ENCODE peak calls at places on chromosomes 5 and 9, in six cellular contexts. A is HepG2, H is GM12878, I is H1, V is GM12891, M is K562. Z is an unnamed sample.

GRCh38 chr5:107772418-107773310 is 101.9 kb upstream of the EFNA5 start:
- DNase-seq in A (no peak), H (no peak), I (no peak), V (no peak), M (no peak), Z (no peak)

GRCh38 chr5:36985387-36985786 is 108.8 kb downstream of the NIPBL start:
- DNase-seq in A (no peak), H (no peak), I (no peak), V (no peak), M (no peak), Z (no peak)

GRCh38 chr5:62578540-62578939 is at the start of gene LRRC70:
- DNase-seq in A (peak; percentile 74), H (peak; percentile 35), I (no peak), V (peak; percentile 9), M (peak; percentile 22), Z (no peak)

GRCh38 chr5:149939572-149939971 is 5.0 kb downstream of the PDE6A start:
- DNase-seq in A (no peak), H (no peak), I (no peak), V (no peak), M (no peak), Z (no peak)

GRCh38 chr5:145236127-145236526 is 599.0 kb downstream of the PRELID2 start:
- DNase-seq in A (no peak), H (no peak), I (no peak), V (no peak), M (no peak), Z (no peak)

GRCh38 chr9:137168907-137169763 is 716 bp downstream of the LRRC26 start:
- DNase-seq in A (peak; percentile 32), H (no peak), I (no peak), V (peak; percentile 69), M (peak; percentile 41), Z (peak; percentile 75)

GRCh38 chr5:11904270-11904906 is at the start of gene CTNND2:
- DNase-seq in A (no peak), H (no peak), I (peak; percentile 62), V (no peak), M (no peak), Z (peak; percentile 0)

GRCh38 chr5:36507332-36507952 is 99.0 kb upstream of the SLC1A3 start:
- DNase-seq in A (peak; percentile 59), H (peak; percentile 3), I (no peak), V (peak; percentile 23), M (peak; percentile 87), Z (peak; percentile 31)

GRCh38 chr9:101468116-101468515 is 32.5 kb upstream of the ALDOB start:
- DNase-seq in A (no peak), H (no peak), I (no peak), V (no peak), M (no peak), Z (no peak)

GRCh38 chr5:1702318-1702717 is 97.3 kb downstream of the MRPL36 start:
- DNase-seq in A (no peak), H (no peak), I (no peak), V (no peak), M (peak; percentile 41), Z (no peak)

GRCh38 chr9:88533951-88534455 is 975 bp upstream of the NXNL2 start:
- DNase-seq in A (no peak), H (no peak), I (no peak), V (no peak), M (peak; percentile 62), Z (no peak)

GRCh38 chr5:158414780-158415179 is 555.8 kb upstream of the CLINT1 start:
- DNase-seq in A (no peak), H (no peak), I (no peak), V (no peak), M (no peak), Z (no peak)

GRCh38 chr5:120843390-120843980 is 379.4 kb downstream of the PRR16 start:
- DNase-seq in A (no peak), H (no peak), I (no peak), V (no peak), M (no peak), Z (no peak)

GRCh38 chr5:124891179-124891578 is 144.7 kb upstream of the ZNF608 start:
- DNase-seq in A (no peak), H (no peak), I (no peak), V (no peak), M (no peak), Z (no peak)

GRCh38 chr5:142320427-142320732 is 4.4 kb downstream of the SPRY4 start:
- DNase-seq in A (peak; percentile 80), H (no peak), I (no peak), V (no peak), M (no peak), Z (no peak)

GRCh38 chr9:134879664-134880483 is 736 bp upstream of the FCN2 start:
- DNase-seq in A (no peak), H (no peak), I (no peak), V (no peak), M (no peak), Z (no peak)
- TF ChIP-seq TAF1 in A (no peak), H (no peak), I (no peak), V (no peak), M (no peak), Z (no peak)

DNA sequence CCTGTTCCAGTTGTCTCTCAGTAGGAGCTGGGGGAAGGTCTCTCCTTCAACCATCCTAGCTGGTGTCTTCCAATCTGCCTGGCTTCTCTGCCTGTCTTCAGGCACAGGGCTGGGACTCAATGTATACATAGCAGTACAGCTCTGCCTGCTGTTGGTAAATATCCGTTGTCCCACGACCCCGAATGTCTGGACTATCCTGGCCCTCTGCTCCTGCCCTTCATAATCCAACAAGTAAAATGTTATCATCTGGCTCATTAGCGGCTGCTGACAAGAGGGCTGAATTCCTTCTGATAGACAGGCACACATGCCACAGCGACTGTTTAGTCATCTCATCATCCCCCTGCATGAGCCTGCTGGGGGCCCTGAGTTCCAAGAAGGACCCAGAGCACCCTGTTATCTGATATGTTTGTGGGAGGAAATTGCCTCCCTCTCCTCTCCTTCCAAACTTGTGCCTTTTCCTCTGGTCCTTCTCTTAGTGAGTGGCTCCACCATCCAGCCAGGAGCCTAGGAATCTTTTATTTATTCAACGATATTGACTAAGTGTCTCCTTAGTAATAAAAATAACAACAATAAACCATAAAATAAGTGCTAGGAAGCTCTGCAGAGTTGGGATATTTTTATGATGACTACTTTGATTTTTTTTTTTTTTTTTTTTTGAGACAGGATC is 29.5 kb upstream of the TGFBR1 start:
- DNase-seq in A (no peak), H (no peak), I (no peak), V (no peak), M (peak; percentile 83), Z (no peak)
- TF ChIP-seq POLR2A in A (no peak), H (no peak), I (no peak), V (no peak), M (peak; percentile 63), Z (no peak)

DNA sequence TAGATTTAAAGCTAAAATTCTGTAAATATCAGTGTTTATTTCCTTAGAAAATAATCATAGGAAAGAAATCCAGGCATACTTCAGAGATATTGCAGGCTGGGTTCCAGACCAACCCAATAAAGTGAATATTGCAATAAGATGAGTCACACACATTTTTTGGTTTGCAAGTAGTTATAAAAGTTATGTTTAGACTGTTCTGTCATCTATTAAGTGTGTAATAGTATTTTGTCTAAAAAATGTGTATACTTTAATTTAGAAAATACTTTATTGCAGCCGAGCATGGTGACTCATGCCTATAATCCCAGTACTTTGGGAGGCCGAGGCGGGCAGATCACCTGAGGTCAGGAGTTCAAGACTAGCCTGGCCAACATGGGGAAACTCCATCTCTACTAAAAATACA is 6.9 kb upstream of the RIC1 start:
- DNase-seq in A (no peak), H (no peak), I (no peak), V (no peak), M (no peak), Z (no peak)
- TF ChIP-seq TAF1 in A (no peak), H (no peak), I (no peak), V (no peak), M (no peak), Z (no peak)

GRCh38 chr5:177509361-177509951 is at the start of gene DOK3:
- DNase-seq in A (no peak), H (no peak), I (no peak), V (no peak), M (peak; percentile 66), Z (no peak)

GRCh38 chr5:177511796-177512675 is 2.4 kb upstream of the DOK3 start:
- DNase-seq in A (no peak), H (no peak), I (no peak), V (no peak), M (no peak), Z (no peak)

GRCh38 chr5:177511181-177511580 is 1.6 kb upstream of the DOK3 start:
- DNase-seq in A (no peak), H (no peak), I (no peak), V (no peak), M (no peak), Z (no peak)

GRCh38 chr5:177509991-177510566 is 453 bp upstream of the DOK3 start:
- DNase-seq in A (no peak), H (no peak), I (no peak), V (no peak), M (no peak), Z (no peak)

DNA sequence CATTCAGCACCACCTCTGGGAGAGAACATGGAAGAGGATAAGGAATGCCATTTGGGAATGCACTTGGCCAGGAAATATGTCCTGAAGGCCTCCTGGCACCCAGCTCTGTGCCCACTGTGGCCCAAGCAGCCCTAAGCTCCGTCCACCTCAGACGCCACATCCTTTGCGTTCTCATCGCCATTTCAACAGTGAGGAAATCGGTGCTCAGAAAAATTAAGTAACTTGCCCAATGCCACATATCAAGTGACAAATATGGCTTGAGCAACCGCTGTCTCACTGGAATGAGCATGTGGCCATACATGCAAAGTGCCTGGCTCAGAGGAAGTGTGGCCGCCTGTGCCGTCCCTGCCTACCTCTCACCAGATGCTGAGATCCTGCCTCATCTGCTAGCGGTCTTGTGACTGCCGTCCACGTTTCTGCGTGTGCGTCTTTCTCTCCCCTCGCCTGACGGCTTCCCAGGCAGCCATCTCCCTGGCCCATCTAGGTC is 984 bp upstream of the DOK3 start:
- DNase-seq in A (no peak), H (no peak), I (no peak), V (no peak), M (no peak), Z (no peak)
- TF ChIP-seq POLR2A in A (no peak), H (no peak), I (no peak), V (no peak), M (peak; percentile 24), Z (no peak)

GRCh38 chr9:133184971-133185370 is 21.3 kb upstream of the GBGT1 start:
- DNase-seq in A (peak; percentile 64), H (no peak), I (no peak), V (no peak), M (peak; percentile 69), Z (no peak)
- TF ChIP-seq TAF1 in A (no peak), H (no peak), I (no peak), V (no peak), M (no peak), Z (no peak)

DNA sequence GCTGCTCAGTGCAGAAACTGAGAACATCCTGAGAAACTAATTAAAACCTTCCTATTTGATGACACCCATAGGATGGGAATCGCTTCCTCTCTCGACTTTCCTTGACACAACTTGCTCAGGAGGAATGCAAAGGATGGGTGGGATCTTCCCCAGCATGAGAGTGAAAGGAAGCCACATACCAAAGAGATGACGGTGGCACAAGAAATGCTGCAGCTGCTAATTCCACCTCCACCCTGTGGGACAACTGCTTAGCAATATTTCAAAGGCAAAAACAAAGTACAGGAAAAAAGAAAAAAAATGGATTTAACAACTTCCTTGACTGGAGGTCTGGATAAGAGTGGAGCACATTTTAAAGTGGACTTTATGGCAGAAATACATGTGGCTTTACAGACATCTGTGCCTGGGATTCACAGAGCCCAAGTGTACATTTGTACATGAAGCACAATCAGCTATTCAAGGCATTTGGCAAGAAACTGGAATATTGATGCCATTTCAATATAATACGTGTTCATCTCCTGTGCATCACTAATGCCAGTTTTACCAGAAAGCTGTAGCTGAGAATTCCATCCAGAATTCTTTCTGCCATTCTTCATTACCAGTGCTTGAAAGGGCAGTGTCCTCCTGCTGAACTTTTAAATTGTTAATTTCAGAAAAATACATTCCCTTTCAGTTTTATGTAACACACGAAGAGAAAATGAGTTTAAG is 359.2 kb upstream of the ACTBL2 start:
- DNase-seq in A (no peak), H (no peak), I (peak; percentile 60), V (no peak), M (no peak), Z (no peak)
- TF ChIP-seq POLR2A in A (no peak), H (no peak), I (no peak), V (no peak), M (no peak), Z (no peak)